ENCODE peak calls at places on chromosomes 4 and X, in four cellular contexts. D is tibial nerve, J is NB4, T is IMR-90. Z is an unnamed sample.

GRCh38 chrX:20382518-20383291 is 116.0 kb upstream of the RPS6KA3 start:
- DNase-seq in D (no peak), T (no peak), J (no peak), Z (no peak)

GRCh38 chr4:170015285-170015684 is 10.9 kb downstream of the MFAP3L start:
- DNase-seq in D (no peak), T (no peak), J (no peak), Z (no peak)

GRCh38 chrX:143095841-143096240 is 70.1 kb downstream of the SPANXN4 start:
- DNase-seq in J (no peak), T (no peak), D (no peak), Z (no peak)

GRCh38 chrX:30504309-30504708 is 73.3 kb downstream of the TASL start:
- DNase-seq in D (no peak), J (peak; percentile 40), T (peak; percentile 41), Z (no peak)

GRCh38 chrX:105752334-105752733 is 70.0 kb upstream of the NRK start:
- DNase-seq in J (no peak), D (no peak), T (no peak), Z (no peak)

GRCh38 chr4:55173580-55173979 is 48.2 kb upstream of the KDR start:
- DNase-seq in D (no peak), T (peak; percentile 78), J (no peak), Z (no peak)

GRCh38 chr4:177975315-177975714 is 533.1 kb upstream of the AGA start:
- DNase-seq in D (no peak), T (peak; percentile 54), J (no peak), Z (no peak)

GRCh38 chr4:180937083-180937482 is 1306.1 kb upstream of the TENM3 start:
- DNase-seq in J (no peak), D (no peak), T (peak; percentile 19), Z (no peak)

GRCh38 chr4:40648742-40649281 is 19.1 kb upstream of the RBM47 start:
- DNase-seq in J (no peak), T (no peak), D (no peak), Z (peak; percentile 2)

GRCh38 chr4:179624768-179625181 is 2182.5 kb upstream of the AGA start:
- DNase-seq in T (peak; percentile 89), D (no peak), J (peak; percentile 15), Z (no peak)

GRCh38 chr4:144687466-144687865 is 41.5 kb downstream of the HHIP start:
- DNase-seq in J (peak; percentile 10), D (no peak), T (no peak), Z (no peak)

GRCh38 chrX:16754019-16754418 is 32.2 kb upstream of the TXLNG start:
- DNase-seq in T (no peak), D (no peak), J (no peak), Z (no peak)

GRCh38 chrX:73877687-73878086 is 314.7 kb downstream of the CHIC1 start:
- DNase-seq in T (no peak), D (no peak), J (no peak), Z (no peak)

GRCh38 chr4:73729534-73730165 is 10.7 kb upstream of the CXCL8 start:
- DNase-seq in J (peak; percentile 86), T (peak; percentile 92), D (peak; percentile 81), Z (no peak)

GRCh38 chrX:19566359-19567141 is 51.2 kb upstream of the MAP3K15 start:
- DNase-seq in J (peak; percentile 93), T (peak; percentile 69), D (no peak), Z (no peak)

GRCh38 chr4:52799813-52800212 is 48.6 kb upstream of the ERVMER34-1 start:
- DNase-seq in T (no peak), J (no peak), D (no peak), Z (no peak)

GRCh38 chr4:7908668-7909067 is 31.0 kb downstream of the AFAP1 start:
- DNase-seq in T (no peak), D (no peak), J (no peak), Z (no peak)

GRCh38 chr4:78662661-78663060 is 111.1 kb downstream of the ANXA3 start:
- DNase-seq in J (no peak), D (no peak), T (no peak), Z (no peak)

GRCh38 chr4:176150283-176150682 is 45.1 kb downstream of the SPATA4 start:
- DNase-seq in T (peak; percentile 46), D (no peak), J (peak; percentile 8), Z (no peak)

GRCh38 chr4:140237616-140238352 is 83.8 kb upstream of the MAML3 start:
- DNase-seq in T (peak; percentile 93), J (peak; percentile 83), D (peak; percentile 70), Z (peak; percentile 7)

GRCh38 chr4:155062948-155063347 is 145.5 kb upstream of the NPY2R start:
- DNase-seq in J (no peak), T (no peak), D (no peak), Z (no peak)

GRCh38 chrX:41677183-41677582 is 11.6 kb upstream of the GPR34 start:
- DNase-seq in T (no peak), D (no peak), J (no peak), Z (no peak)

GRCh38 chr4:156547439-156547838 is 424.2 kb downstream of the PDGFC start:
- DNase-seq in D (no peak), J (peak; percentile 29), T (peak; percentile 97), Z (no peak)

GRCh38 chrX:155767101-155767878 is 113.9 kb upstream of the VAMP7 start:
- DNase-seq in J (peak; percentile 45), D (peak; percentile 53), T (peak; percentile 74), Z (no peak)

GRCh38 chr4:4590496-4590895 is 48.6 kb upstream of the STX18 start:
- DNase-seq in T (peak; percentile 80), D (no peak), J (no peak), Z (no peak)

GRCh38 chr4:4504783-4505182 is 37.1 kb downstream of the STX18 start:
- DNase-seq in T (no peak), J (no peak), D (no peak), Z (no peak)

GRCh38 chrX:21509912-21510311 is 135.7 kb downstream of the CNKSR2 start:
- DNase-seq in J (no peak), D (no peak), T (peak; percentile 65), Z (no peak)

GRCh38 chr4:121989715-121990114 is 37.9 kb upstream of the TRPC3 start:
- DNase-seq in J (no peak), T (peak; percentile 56), D (no peak), Z (no peak)

GRCh38 chrX:32392655-32393054 is 818.7 kb downstream of the DMD start:
- DNase-seq in D (no peak), T (no peak), J (no peak), Z (no peak)

GRCh38 chr4:133565379-133565778 is 416.3 kb downstream of the PCDH10 start:
- DNase-seq in J (no peak), D (no peak), T (peak; percentile 7), Z (no peak)

GRCh38 chr4:159435561-159436023 is 332.7 kb downstream of the RAPGEF2 start:
- DNase-seq in D (no peak), T (no peak), J (peak; percentile 6), Z (no peak)

GRCh38 chrX:135346975-135347374 is 37.7 kb downstream of the ETDC start:
- DNase-seq in J (no peak), T (no peak), D (no peak), Z (no peak)

GRCh38 chr4:53616219-53616618 is 24.9 kb upstream of the LNX1 start:
- DNase-seq in D (no peak), J (no peak), T (no peak), Z (no peak)

GRCh38 chr4:148653681-148654080 is 211.5 kb upstream of the NR3C2 start:
- DNase-seq in J (no peak), T (no peak), D (no peak), Z (no peak)

GRCh38 chrX:136752796-136753195 is 27.9 kb downstream of the ARHGEF6 start:
- DNase-seq in J (no peak), T (peak; percentile 11), D (no peak), Z (no peak)

GRCh38 chr4:76238236-76238635 is 13.3 kb upstream of the FAM47E start:
- DNase-seq in D (no peak), T (no peak), J (no peak), Z (no peak)
- TF ChIP-seq POLR2A in D (no peak), T (no peak), J (no peak), Z (no peak)

GRCh38 chr4:22434895-22435294 is 81.0 kb downstream of the ADGRA3 start:
- DNase-seq in D (no peak), T (peak; percentile 63), J (peak; percentile 60), Z (no peak)
- TF ChIP-seq CTCF in D (no peak), T (peak; percentile 48), J (peak; percentile 62), Z (no peak)

GRCh38 chr4:21529214-21529613 is 419.4 kb downstream of the KCNIP4 start:
- DNase-seq in J (no peak), T (no peak), D (no peak), Z (no peak)
- TF ChIP-seq POLR2A in J (no peak), T (no peak), D (no peak), Z (no peak)

GRCh38 chrX:153469811-153470410 is 465 bp downstream of the HAUS7 start:
- DNase-seq in J (peak; percentile 55), T (peak; percentile 8), D (no peak), Z (no peak)
- TF ChIP-seq CTCF in J (no peak), T (peak; percentile 1), D (peak; percentile 22), Z (no peak)

DNA sequence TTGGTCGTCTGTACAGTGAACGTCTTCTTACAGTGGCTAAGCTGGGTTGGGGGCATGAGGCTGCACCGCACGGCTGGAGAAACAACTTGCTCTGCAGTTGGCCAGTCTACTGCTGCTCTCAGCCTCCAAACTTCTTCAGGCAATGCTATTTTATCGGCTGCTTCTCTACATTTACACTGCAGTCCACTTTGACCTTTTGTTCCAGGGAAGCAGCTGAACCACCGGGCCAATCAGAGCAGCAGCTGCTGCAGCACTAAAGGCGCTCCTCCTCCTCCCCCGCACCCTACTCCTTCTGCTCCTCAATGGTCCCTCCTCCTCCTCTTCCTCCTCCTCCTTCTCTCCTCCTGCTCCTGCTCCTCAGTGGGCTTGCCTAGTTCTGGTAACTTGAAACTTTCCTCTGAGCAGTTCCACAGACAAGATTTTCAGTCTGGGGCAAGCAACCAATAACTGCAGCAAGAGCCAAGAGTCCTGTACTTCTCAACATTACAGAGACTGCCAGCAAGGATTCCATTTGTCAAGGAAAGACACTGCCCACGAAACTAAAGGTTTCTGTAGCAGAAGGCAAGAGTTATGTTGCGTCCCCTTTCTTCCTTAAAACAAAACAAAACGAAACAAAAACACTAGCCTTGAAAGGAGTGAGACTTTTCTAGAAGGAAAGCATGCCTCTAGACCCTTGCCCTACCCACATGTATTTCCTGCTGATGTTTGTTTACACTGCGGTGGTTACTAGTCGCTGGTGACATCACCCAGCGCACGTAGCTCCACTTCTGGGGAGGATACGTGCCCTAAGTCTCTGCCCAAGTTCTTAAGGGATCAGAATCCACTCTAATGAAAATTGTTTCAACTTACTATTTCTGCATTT is 125.7 kb upstream of the NAP1L5 start:
- DNase-seq in J (peak; percentile 78), D (peak; percentile 85), T (peak; percentile 98), Z (peak; percentile 24)
- TF ChIP-seq POLR2A in J (no peak), D (peak; percentile 30), T (peak; percentile 79), Z (peak; percentile 65)

DNA sequence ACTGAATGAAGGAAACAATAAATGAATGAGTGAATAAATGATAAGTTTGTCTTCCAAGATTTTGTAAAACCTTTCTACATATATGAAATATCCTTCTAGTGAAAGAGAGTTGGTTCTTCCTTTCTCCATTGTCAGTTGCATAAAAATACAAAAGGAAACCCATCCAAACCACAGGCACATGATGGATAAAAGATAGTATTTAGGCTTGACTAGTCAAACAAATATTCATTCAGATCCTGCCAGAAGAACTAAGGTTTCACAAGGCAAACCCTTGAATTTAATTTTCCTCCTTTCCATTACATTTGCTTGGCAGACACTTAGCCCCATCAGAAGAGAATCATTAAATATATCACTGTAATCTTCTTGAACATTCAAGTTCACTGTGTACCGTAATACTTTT is 208.4 kb downstream of the COL25A1 start:
- DNase-seq in D (no peak), J (no peak), T (no peak), Z (no peak)
- TF ChIP-seq CTCF in D (no peak), J (no peak), T (no peak), Z (no peak)

Z was measured in esophagus squamous epithelium.